ENCODE peak calls at places on chromosomes 6 and 20, in eight cellular contexts. Z, O, A, J, V, G, Y and P are unnamed samples.

GRCh38 chr20:57980526-57980925 is 247.9 kb downstream of the ANKRD60 start:
- DNase-seq in Z (no peak), O (no peak), A (no peak), J (no peak), V (no peak), G (no peak), Y (no peak), P (no peak)

GRCh38 chr6:151671195-151671594 is 136.3 kb upstream of the ESR1 start:
- DNase-seq in Z (no peak), O (no peak), A (no peak), J (no peak), V (no peak), G (no peak), Y (no peak), P (no peak)

GRCh38 chr6:95569560-95569959 is 7.8 kb upstream of the MANEA start:
- DNase-seq in Z (no peak), O (no peak), A (no peak), J (no peak), V (no peak), G (no peak), Y (no peak), P (no peak)

GRCh38 chr20:37378785-37379598 is 33.1 kb downstream of the SRC start:
- DNase-seq in Z (peak), O (no peak), A (no peak), J (peak), V (peak), G (no peak), Y (peak), P (peak)

GRCh38 chr6:6825153-6825847 is 236.8 kb downstream of the LY86 start:
- DNase-seq in Z (no peak), O (peak), A (no peak), J (peak), V (no peak), G (no peak), Y (no peak), P (no peak)

GRCh38 chr20:13231031-13231752 is 10.1 kb downstream of the ISM1 start:
- DNase-seq in Z (no peak), O (no peak), A (no peak), J (no peak), V (no peak), G (no peak), Y (no peak), P (no peak)

GRCh38 chr20:6863798-6864201 is 96.3 kb downstream of the BMP2 start:
- DNase-seq in Z (no peak), O (no peak), A (no peak), J (no peak), V (no peak), G (no peak), Y (no peak), P (no peak)

GRCh38 chr20:34110025-34111013 is 1.7 kb downstream of the EIF2S2 start:
- DNase-seq in Z (no peak), O (no peak), A (no peak), J (no peak), V (no peak), G (peak), Y (no peak), P (no peak)

GRCh38 chr6:104702126-104702841 is 157.4 kb downstream of the HACE1 start:
- DNase-seq in Z (no peak), O (no peak), A (no peak), J (no peak), V (no peak), G (no peak), Y (no peak), P (no peak)

GRCh38 chr20:63570281-63571086 is 3.6 kb downstream of the HELZ2 start:
- DNase-seq in Z (no peak), O (no peak), A (no peak), J (no peak), V (no peak), G (no peak), Y (no peak), P (peak)

GRCh38 chr20:10578607-10579006 is 95.2 kb downstream of the JAG1 start:
- DNase-seq in Z (no peak), O (no peak), A (no peak), J (no peak), V (no peak), G (peak), Y (no peak), P (no peak)

GRCh38 chr6:87289571-87289970 is 32.8 kb upstream of the SMIM8 start:
- DNase-seq in Z (no peak), O (no peak), A (no peak), J (no peak), V (no peak), G (no peak), Y (no peak), P (no peak)

GRCh38 chr20:24370911-24371695 is 98.3 kb upstream of the SYNDIG1 start:
- DNase-seq in Z (no peak), O (no peak), A (no peak), J (no peak), V (no peak), G (no peak), Y (no peak), P (no peak)

GRCh38 chr20:2798095-2798805 is 2.2 kb downstream of the CPXM1 start:
- DNase-seq in Z (no peak), O (no peak), A (no peak), J (no peak), V (no peak), G (no peak), Y (no peak), P (no peak)

GRCh38 chr6:170523256-170524187 is 29.6 kb downstream of the PSMB1 start:
- DNase-seq in Z (no peak), O (no peak), A (no peak), J (no peak), V (no peak), G (no peak), Y (no peak), P (no peak)

GRCh38 chr6:32113386-32114352 is 4.5 kb upstream of the TNXB start:
- DNase-seq in Z (peak), O (peak), A (no peak), J (peak), V (peak), G (peak), Y (peak), P (peak)

GRCh38 chr20:7843613-7844012 is 96.6 kb downstream of the HAO1 start:
- DNase-seq in Z (no peak), O (no peak), A (no peak), J (no peak), V (no peak), G (no peak), Y (no peak), P (peak)

GRCh38 chr20:11716239-11716944 is 201.3 kb upstream of the BTBD3 start:
- DNase-seq in Z (peak), O (no peak), A (no peak), J (no peak), V (no peak), G (peak), Y (no peak), P (no peak)

GRCh38 chr20:37308098-37309050 is 18.9 kb downstream of the MANBAL start:
- DNase-seq in Z (no peak), O (no peak), A (no peak), J (no peak), V (no peak), G (no peak), Y (no peak), P (no peak)

GRCh38 chr6:52506502-52506875 is 70.4 kb downstream of the TRAM2 start:
- DNase-seq in Z (no peak), O (no peak), A (no peak), J (no peak), V (no peak), G (no peak), Y (no peak), P (no peak)

GRCh38 chr20:1274485-1275313 is 8.6 kb downstream of the SNPH start:
- DNase-seq in Z (no peak), O (no peak), A (no peak), J (no peak), V (no peak), G (no peak), Y (peak), P (no peak)

GRCh38 chr6:77461796-77462195 is 1.5 kb downstream of the HTR1B start:
- DNase-seq in Z (no peak), O (no peak), A (no peak), J (no peak), V (no peak), G (no peak), Y (no peak), P (no peak)

GRCh38 chr20:48629960-48630315 is 197.9 kb downstream of the PREX1 start:
- DNase-seq in Z (no peak), O (no peak), A (no peak), J (no peak), V (no peak), G (no peak), Y (no peak), P (no peak)

GRCh38 chr20:1415667-1416468 is 23.0 kb upstream of the FKBP1A start:
- DNase-seq in Z (peak), O (no peak), A (no peak), J (no peak), V (no peak), G (peak), Y (peak), P (peak)

GRCh38 chr20:25858495-25859425 is 162.1 kb upstream of the ZNF337 start:
- DNase-seq in Z (no peak), O (no peak), A (no peak), J (no peak), V (no peak), G (no peak), Y (no peak), P (peak)

GRCh38 chr6:146876271-146877151 is 277.7 kb downstream of the ADGB start:
- DNase-seq in Z (no peak), O (no peak), A (no peak), J (no peak), V (no peak), G (no peak), Y (peak), P (no peak)

DNA sequence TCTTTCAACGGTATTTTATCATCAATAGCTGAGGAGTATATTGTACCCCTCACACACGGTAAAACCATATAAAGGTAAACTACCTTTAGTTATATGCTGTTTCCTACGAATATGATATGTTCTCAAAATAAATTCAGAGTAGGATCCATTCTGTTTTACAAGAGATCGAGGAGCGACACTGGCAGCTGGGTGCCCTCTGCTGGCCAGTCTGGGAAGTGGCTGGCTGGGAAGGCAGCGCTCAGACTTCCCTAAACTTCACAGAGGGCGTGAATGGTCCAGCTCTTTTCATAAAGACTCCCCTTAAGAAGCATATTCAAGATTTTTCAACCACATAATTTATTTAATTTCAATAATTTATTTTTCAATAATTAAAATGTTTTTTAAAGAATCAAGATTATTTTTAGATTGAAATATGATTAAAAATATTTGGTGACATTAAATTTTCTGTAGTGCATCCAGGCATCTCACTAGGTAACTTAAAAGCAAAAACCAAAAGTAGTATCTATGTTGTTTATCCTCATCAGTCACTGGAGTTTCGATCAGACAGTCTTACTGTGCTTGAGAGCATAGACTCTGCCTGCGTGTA is 187.5 kb upstream of the PDE10A start:
- DNase-seq in Z (peak), O (peak), A (peak), J (peak), V (peak), G (peak), Y (peak), P (peak)
- TF ChIP-seq EP300 in Z (no peak), O (no peak), A (no peak), J (no peak), V (no peak), G (no peak), Y (no peak), P (no peak)

GRCh38 chr6:34544052-34544604 is 12.0 kb downstream of the SPDEF start:
- DNase-seq in Z (no peak), O (no peak), A (no peak), J (no peak), V (no peak), G (no peak), Y (no peak), P (no peak)

GRCh38 chr6:34544776-34545471 is 11.2 kb downstream of the SPDEF start:
- DNase-seq in Z (no peak), O (no peak), A (no peak), J (no peak), V (no peak), G (no peak), Y (peak), P (no peak)

GRCh38 chr6:34546551-34547321 is 9.4 kb downstream of the SPDEF start:
- DNase-seq in Z (peak), O (peak), A (no peak), J (peak), V (peak), G (no peak), Y (no peak), P (peak)

GRCh38 chr6:34540841-34541240 is 15.3 kb downstream of the SPDEF start:
- DNase-seq in Z (no peak), O (no peak), A (no peak), J (no peak), V (no peak), G (no peak), Y (no peak), P (no peak)

GRCh38 chr6:34543421-34543820 is 12.7 kb downstream of the SPDEF start:
- DNase-seq in Z (no peak), O (no peak), A (no peak), J (no peak), V (no peak), G (no peak), Y (no peak), P (no peak)
- TF ChIP-seq EP300 in Z (no peak), O (no peak), A (no peak), J (no peak), V (no peak), G (no peak), Y (no peak), P (no peak)

DNA sequence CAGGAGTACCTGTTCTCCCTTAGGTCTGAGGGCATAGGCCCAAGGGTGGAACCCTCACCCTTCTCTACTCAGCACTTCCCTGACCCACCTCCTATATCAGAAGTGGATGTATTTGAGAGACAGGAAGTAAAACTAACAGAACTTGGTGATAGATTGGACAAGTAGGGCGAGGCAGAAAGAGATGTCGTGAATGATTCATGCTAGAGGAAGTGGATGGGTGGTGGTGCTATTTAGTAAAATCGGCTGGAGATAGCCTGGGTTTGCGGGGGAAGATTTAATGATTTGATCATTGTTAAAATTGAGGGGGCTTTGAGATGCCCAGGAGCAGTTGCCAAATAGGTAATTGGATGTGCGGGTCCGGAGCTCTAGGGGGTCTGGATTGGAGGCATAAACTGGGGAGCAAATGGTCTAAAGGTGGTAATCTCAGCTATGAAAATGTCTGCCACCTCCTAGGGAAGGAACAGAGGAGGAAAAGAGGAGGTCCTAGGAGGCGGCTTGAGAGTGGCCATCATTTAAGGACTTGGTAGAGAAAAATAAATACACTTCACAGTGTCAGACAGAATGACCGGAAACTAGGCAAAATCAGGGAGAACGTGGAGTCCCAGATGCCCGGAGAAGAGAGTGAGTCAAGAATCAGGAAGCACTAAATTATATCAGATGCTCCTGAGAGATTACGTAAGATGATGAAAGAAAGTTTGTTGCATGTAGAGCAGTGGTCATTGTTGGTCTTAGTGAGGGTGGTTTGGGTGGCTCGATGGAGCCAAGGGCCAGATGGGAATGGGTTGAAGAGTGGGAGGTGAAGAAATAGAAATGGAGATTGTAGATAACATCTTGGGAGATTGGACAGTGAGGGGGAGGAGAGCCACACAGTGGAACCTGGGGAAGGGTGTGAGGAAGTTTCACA is 142.0 kb downstream of the CEP57L1 start:
- DNase-seq in Z (no peak), O (no peak), A (no peak), J (no peak), V (no peak), G (no peak), Y (peak), P (no peak)
- TF ChIP-seq EP300 in Z (no peak), O (no peak), A (no peak), J (no peak), V (no peak), G (no peak), Y (peak), P (no peak)

DNA sequence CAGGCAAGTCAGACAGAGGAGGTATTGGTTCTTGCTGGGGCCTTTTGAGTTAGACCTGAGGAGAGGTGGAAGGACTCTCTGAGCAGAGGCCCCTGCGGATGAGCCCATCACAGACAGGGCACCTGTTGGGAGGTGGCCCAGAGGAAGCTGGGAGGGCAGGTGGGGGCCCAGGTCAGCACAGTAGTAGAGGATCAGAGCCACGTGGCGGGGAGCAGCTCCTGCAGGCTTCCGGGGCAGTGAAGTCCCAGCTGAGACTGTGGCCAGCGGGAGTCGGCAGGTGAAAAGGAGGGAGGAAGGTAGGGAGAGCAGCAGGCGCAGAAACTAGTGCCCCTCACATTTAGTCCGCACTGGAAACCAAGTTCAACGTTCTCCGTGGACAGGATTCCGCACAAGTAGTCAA is 61.8 kb downstream of the RSPH3 start:
- DNase-seq in Z (no peak), O (no peak), A (peak), J (no peak), V (no peak), G (no peak), Y (no peak), P (peak)
- TF ChIP-seq EP300 in Z (no peak), O (no peak), A (no peak), J (no peak), V (no peak), G (no peak), Y (no peak), P (no peak)

DNA sequence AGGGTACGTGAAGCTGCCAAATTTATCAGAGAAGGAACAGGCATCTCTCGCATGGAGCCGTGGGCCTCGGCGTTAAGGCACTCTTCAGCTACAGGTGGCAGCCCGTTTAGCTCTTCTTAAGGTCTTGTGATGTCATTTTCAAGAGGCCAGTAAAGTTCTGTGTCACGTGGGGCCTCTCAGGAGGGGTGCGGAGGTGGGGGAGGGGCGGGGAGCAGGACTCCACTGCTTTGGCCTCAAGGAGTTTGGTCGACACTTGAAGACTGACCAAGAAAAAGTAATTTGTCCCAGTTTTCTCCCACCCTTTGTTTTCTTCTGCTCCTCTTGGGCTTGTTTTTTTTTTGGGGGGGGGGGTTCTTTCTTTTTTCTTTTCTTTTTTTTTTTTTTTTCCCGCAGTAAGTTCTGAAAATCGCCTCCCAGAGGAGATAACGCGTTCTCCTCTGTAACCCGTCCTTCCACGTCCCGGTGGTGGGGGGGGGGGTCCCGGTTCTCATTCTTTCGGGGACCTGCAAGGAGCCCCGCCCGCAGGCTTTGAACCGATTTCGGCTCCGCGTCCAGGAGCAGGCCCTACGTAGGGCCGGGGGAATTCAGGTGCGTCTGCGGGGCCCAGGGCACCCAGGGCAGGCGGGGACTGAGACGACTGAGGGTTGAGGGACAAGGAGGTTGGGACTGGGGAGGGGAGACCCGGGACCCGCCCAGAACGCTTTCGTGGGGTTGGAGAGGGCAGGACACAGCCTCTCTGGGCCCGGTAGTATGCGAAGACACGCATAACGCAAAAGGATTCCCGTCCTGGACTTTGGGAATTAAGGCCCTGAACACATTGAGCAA is 26.0 kb downstream of the GPX6 start:
- DNase-seq in Z (peak), O (peak), A (peak), J (peak), V (peak), G (peak), Y (peak), P (peak)
- TF ChIP-seq EP300 in Z (no peak), O (no peak), A (no peak), J (no peak), V (no peak), G (no peak), Y (peak), P (no peak)